ENCODE peak calls at places on chromosomes 3 and 15, in six cellular contexts. B, N, P, C, F and W are unnamed samples.

GRCh38 chr3:38003371-38003816 is 12.8 kb downstream of the VILL start:
- DNase-seq in C (peak; percentile 78), F (peak; percentile 62), N (peak; percentile 76), P (peak; percentile 75), B (peak; percentile 75), W (peak; percentile 81)

GRCh38 chr3:187025656-187026320 is 95.5 kb downstream of the ST6GAL1 start:
- DNase-seq in B (no peak), C (no peak), F (no peak), N (no peak), P (no peak), W (no peak)

GRCh38 chr3:110789315-110789714 is 282.3 kb upstream of the NECTIN3 start:
- DNase-seq in C (no peak), P (no peak), B (no peak), N (no peak), F (no peak), W (no peak)

GRCh38 chr3:32203854-32204253 is 34.6 kb upstream of the CMTM8 start:
- DNase-seq in B (no peak), N (no peak), C (no peak), P (no peak), F (no peak), W (no peak)

GRCh38 chr3:76131396-76132153 is 346.2 kb upstream of the ZNF717 start:
- DNase-seq in B (no peak), C (no peak), F (no peak), N (no peak), P (no peak), W (no peak)

GRCh38 chr3:187044206-187044605 is 95.1 kb downstream of the RPL39L start:
- DNase-seq in B (no peak), C (no peak), F (no peak), P (no peak), N (no peak), W (no peak)

GRCh38 chr3:129315386-129315991 is 36.8 kb downstream of the HMCES start:
- DNase-seq in F (peak; percentile 37), P (peak; percentile 76), C (no peak), N (peak; percentile 30), B (peak; percentile 54), W (peak; percentile 72)

GRCh38 chr3:37904614-37905047 is 43.0 kb downstream of the CTDSPL start:
- DNase-seq in P (no peak), F (no peak), N (no peak), B (no peak), C (no peak), W (no peak)

GRCh38 chr3:125916376-125916978 is 52.5 kb upstream of the ROPN1B start:
- DNase-seq in B (peak; percentile 99), N (peak; percentile 93), F (no peak), C (no peak), P (no peak), W (no peak)

GRCh38 chr3:104598848-104599501 is 767.7 kb upstream of the ALCAM start:
- DNase-seq in C (no peak), F (no peak), B (no peak), N (no peak), P (no peak), W (no peak)

GRCh38 chr3:133271491-133271890 is 128.4 kb upstream of the BFSP2 start:
- DNase-seq in C (no peak), N (peak; percentile 43), F (no peak), P (no peak), B (no peak), W (no peak)

GRCh38 chr3:27500051-27500450 is 15.9 kb upstream of the SLC4A7 start:
- DNase-seq in C (no peak), F (no peak), N (no peak), B (no peak), P (no peak), W (no peak)

GRCh38 chr3:128276151-128276445 is 122.8 kb downstream of the EEFSEC start:
- DNase-seq in N (no peak), B (no peak), C (no peak), F (no peak), P (no peak), W (no peak)

GRCh38 chr15:70636540-70637165 is 126.7 kb downstream of the UACA start:
- DNase-seq in B (no peak), F (no peak), N (peak; percentile 52), P (no peak), C (no peak), W (no peak)
- TF ChIP-seq CTCF in B (no peak), F (peak; percentile 18), N (peak; percentile 65), P (no peak), C (peak; percentile 19), W (no peak)

DNA sequence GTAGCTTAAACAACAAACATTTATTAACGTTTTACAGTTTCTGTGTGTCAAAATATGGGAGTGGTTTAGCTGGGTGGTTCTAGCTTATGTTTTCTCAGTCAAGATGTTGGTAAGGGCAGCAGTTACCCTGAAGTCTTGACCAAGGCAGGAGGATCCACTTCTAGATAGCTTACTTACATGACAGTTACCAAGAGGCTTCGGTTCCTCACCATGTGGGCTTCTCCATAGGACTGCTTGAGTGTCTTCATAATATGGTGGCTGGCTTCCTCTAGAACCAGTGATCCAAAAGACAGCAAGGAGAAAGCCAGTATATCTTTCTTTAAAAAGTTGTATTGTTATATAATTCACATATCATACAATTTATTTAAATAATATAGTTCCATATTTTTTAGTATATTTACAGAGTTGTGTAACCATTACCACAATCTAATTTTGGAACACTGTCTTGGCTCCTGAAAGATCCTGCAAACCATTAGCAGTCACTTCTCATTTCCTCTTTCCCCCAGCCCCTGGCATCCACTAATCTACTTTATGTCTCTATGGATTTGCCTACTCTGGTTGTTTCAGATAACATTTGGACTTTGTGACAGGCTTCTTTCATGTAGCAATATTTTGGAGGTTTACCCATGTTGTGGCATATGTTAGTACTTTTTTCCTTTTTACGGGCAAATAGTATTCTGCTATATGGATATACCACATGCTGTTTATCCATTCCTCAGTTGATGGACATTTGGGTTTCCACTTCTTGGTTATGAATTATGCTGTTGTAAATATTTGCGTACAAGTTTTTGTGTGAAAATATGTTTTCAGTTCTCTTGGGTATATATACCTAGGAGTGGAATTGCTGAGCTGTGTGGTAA is 33.3 kb downstream of the MAPK6 start:
- DNase-seq in P (no peak), C (no peak), B (no peak), F (no peak), N (no peak), W (no peak)
- H3K4me3 ChIP-seq in P (no peak overlapping the region), C (no peak overlapping the region), B (no peak overlapping the region), F (no peak overlapping the region), N (no peak overlapping the region), W (no peak overlapping the region)

DNA sequence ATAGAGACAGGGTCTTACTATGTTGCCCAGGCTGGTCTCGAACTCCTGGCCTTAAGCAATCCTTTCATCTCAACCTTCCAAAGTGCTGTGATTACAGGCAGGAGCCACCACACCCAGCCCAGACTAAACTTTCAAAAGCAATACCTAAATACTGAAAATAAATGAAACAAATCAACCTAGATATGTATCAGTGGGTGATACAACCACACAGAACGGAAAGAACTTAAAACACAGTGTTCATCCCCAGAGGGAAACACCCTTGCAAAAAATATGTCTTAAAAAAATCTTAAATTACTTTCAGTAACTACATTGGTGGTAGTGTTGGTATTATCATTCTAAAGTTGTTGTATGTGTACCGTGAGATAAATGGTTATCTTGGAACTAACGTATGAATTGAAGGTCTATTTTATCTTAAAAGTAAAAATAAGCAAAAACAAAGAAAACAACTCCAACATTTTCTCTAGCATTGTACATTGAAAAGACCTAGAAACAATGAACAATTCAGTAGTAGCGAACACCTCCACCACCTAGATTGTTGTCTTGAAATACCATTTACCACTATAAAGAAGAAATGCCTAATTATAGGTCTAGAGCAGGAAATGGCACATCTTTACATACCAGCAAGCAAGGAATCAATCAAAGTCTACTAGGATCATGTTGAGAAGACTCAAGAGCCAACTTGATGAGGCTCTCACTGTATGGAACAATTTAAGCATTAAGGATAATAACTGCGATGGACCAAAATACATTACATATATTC is 24.7 kb downstream of the SLTM start:
- DNase-seq in N (no peak), C (no peak), P (no peak), B (no peak), F (no peak), W (no peak)
- H3K36me3 ChIP-seq in N (peaks cover 34% of the 10 kb centered on the region), C (peaks cover 18% of the 10 kb centered on the region), P (peaks cover 78% of the 10 kb centered on the region), B (peaks cover 16% of the 10 kb centered on the region), F (peaks cover 82% of the 10 kb centered on the region), W (peaks cover 58% of the 10 kb centered on the region)

DNA sequence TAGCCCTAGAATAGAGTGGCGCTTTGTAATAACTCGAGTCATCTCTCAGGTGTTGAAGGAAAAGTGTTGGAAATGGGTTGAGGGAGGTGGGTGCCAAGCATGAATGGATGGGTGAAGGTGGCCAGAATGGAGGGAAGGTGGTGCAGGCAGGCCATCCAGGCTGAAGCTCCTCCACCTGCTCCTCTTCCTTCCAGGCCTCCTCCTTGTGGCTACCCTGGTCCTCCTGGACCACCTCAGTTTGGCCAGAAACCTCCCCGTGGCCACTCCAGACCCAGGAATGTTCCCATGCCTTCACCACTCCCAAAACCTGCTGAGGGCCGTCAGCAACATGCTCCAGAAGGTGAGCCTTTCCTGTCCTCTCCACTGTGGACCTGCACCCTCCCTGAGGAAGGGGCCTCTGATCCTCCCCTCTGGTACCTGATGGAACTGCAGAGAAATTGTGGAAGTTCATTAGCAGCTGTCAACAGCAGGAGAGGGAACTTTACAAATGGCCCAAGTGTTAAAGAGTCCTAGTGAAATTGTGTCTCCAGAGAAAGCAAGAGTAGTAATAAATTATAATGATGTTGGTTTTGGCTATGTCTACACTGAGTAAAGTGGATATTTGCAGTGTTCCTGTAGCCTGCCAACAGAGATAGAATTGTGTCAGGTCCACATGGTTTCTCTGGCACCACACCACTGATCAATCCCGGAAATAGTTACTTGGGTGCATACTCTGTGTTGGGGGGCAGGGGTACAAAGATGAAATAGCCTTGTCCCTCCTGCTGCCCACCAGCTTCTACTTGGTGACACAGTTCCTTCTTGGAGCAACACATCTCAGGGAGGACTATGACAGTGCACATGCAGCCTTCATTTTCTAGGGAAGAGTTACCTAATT is 1.6 kb downstream of the IL12A start:
- DNase-seq in F (no peak), N (peak; percentile 16), B (no peak), C (no peak), P (no peak), W (no peak)
- TF ChIP-seq CTCF in F (no peak), N (no peak), B (no peak), C (no peak), P (no peak), W (no peak)

GRCh38 chr15:59353994-59354951 is 18.4 kb downstream of the MYO1E start:
- DNase-seq in B (no peak), P (no peak), F (no peak), C (no peak), N (peak; percentile 94), W (no peak)
- H3K4me3 ChIP-seq in B (no peak overlapping the region), P (no peak overlapping the region), F (no peak overlapping the region), C (no peak overlapping the region), N (peak overlapping the region; percentile 41), W (no peak overlapping the region)